ENCODE peak calls at places on chromosomes 2 and 18, in ten cellular contexts. W is K562; Z is Panc1; A is heart right ventricle; I is substantia nigra; S is CD8-positive, alpha-beta memory T cell; X is right cardiac atrium; F is CD4-positive, alpha-beta T cell; R is tibial nerve; E is MM.1S. B is an unnamed sample.

GRCh38 chr2:10680214-10680613 is 9.6 kb downstream of the NOL10 start:
- DNase-seq in I (no peak), Z (no peak), R (no peak), X (no peak), W (no peak), F (no peak), A (no peak), S (no peak), E (no peak), B (no peak)

GRCh38 chr2:9206991-9207640 is 504 bp downstream of the ASAP2 start:
- DNase-seq in Z (no peak), F (no peak), I (no peak), X (peak), W (peak), R (no peak), S (no peak), E (peak), A (no peak), B (peak)

GRCh38 chr2:47803363-47803762 is 20.4 kb downstream of the MSH6 start:
- DNase-seq in W (no peak), S (no peak), F (no peak), E (no peak), R (no peak), X (no peak), A (no peak), I (no peak), Z (no peak), B (no peak)

GRCh38 chr2:170554278-170554955 is 160.7 kb upstream of the SP5 start:
- DNase-seq in W (no peak), X (peak), S (no peak), I (no peak), R (peak), E (no peak), F (no peak), Z (no peak), A (peak), B (no peak)

GRCh38 chr2:43950383-43951008 is 45.3 kb downstream of the LRPPRC start:
- DNase-seq in A (no peak), E (peak), Z (no peak), F (no peak), W (no peak), S (peak), R (no peak), X (no peak), I (no peak), B (no peak)

GRCh38 chr18:28065031-28065792 is 111.7 kb downstream of the CDH2 start:
- DNase-seq in F (no peak), R (no peak), A (no peak), I (no peak), X (no peak), Z (no peak), W (no peak), E (no peak), S (no peak), B (no peak)

GRCh38 chr2:46825231-46825957 is 90.2 kb downstream of the MCFD2 start:
- DNase-seq in X (no peak), F (no peak), W (no peak), E (no peak), R (no peak), I (no peak), A (no peak), S (no peak), Z (no peak), B (peak)

GRCh38 chr2:14907014-14907612 is 274.6 kb downstream of the LRATD1 start:
- DNase-seq in I (no peak), W (no peak), Z (no peak), S (no peak), E (no peak), A (no peak), X (no peak), F (no peak), R (no peak), B (peak)

GRCh38 chr2:219104107-219105050 is 43.7 kb upstream of the IHH start:
- DNase-seq in F (no peak), E (peak), R (no peak), W (peak), I (no peak), Z (no peak), A (no peak), S (peak), X (no peak), B (peak)

GRCh38 chr2:96540136-96540535 is 3.6 kb downstream of the ARID5A start:
- DNase-seq in A (no peak), X (no peak), Z (no peak), R (no peak), I (no peak), E (no peak), S (no peak), F (no peak), W (no peak), B (peak)

GRCh38 chr2:212536385-212537310 is 2.0 kb downstream of the ERBB4 start:
- DNase-seq in S (no peak), Z (no peak), F (no peak), A (no peak), W (no peak), I (peak), X (peak), E (no peak), R (no peak), B (peak)

GRCh38 chr2:16615687-16616615 is 49.7 kb downstream of the CYRIA start:
- DNase-seq in A (peak), X (peak), I (peak), Z (no peak), E (no peak), F (no peak), W (no peak), S (no peak), R (no peak), B (peak)

GRCh38 chr2:38108907-38109731 is 33.2 kb upstream of the CYP1B1 start:
- DNase-seq in F (no peak), X (no peak), I (no peak), R (no peak), A (no peak), Z (no peak), S (no peak), E (no peak), W (no peak), B (no peak)
- H3K27ac ChIP-seq in F (no peak), X (no peak), I (no peak), R (peak), A (no peak), Z (peak), S (no peak), E (no peak), W (no peak), B (no peak)

GRCh38 chr2:217254111-217254510 is 394.2 kb upstream of the TNP1 start:
- DNase-seq in W (no peak), R (no peak), E (no peak), X (no peak), I (no peak), A (no peak), S (no peak), Z (no peak), F (no peak), B (no peak)

GRCh38 chr2:217249086-217249485 is 389.2 kb upstream of the TNP1 start:
- DNase-seq in W (no peak), S (no peak), X (no peak), R (no peak), E (no peak), I (no peak), Z (no peak), A (no peak), F (no peak), B (no peak)

GRCh38 chr2:217249490-217250451 is 389.9 kb upstream of the TNP1 start:
- DNase-seq in W (no peak), I (no peak), E (no peak), S (no peak), A (no peak), R (peak), F (no peak), Z (no peak), X (no peak), B (no peak)

GRCh38 chr2:217248312-217248935 is 388.6 kb upstream of the TNP1 start:
- DNase-seq in X (peak), F (no peak), A (peak), I (peak), E (no peak), Z (no peak), R (peak), W (no peak), S (no peak), B (peak)

GRCh38 chr2:217252181-217252580 is 392.3 kb upstream of the TNP1 start:
- DNase-seq in Z (no peak), R (no peak), E (no peak), I (no peak), W (no peak), S (no peak), X (no peak), A (no peak), F (no peak), B (no peak)
- H3K27ac ChIP-seq in Z (no peak), R (no peak), E (no peak), I (no peak), W (no peak), S (no peak), X (no peak), A (no peak), F (no peak), B (no peak)

GRCh38 chr18:47981320-47981719 is 50.9 kb upstream of the SMAD2 start:
- DNase-seq in A (no peak), S (no peak), Z (no peak), I (no peak), R (no peak), F (no peak), E (no peak), X (no peak), W (no peak), B (peak)
- H3K27ac ChIP-seq in A (no peak), S (no peak), Z (no peak), I (no peak), R (no peak), F (no peak), E (no peak), X (no peak), W (no peak), B (no peak)

GRCh38 chr2:30253873-30254691 is 22.7 kb downstream of the LBH start:
- DNase-seq in A (no peak), X (no peak), I (no peak), R (no peak), F (no peak), S (no peak), Z (no peak), W (peak), E (no peak), B (no peak)

GRCh38 chr2:30255026-30255425 is 23.7 kb downstream of the LBH start:
- DNase-seq in X (no peak), I (no peak), R (no peak), Z (no peak), E (no peak), W (no peak), A (no peak), F (no peak), S (no peak), B (no peak)

GRCh38 chr2:30257266-30258214 is 26.2 kb downstream of the LBH start:
- DNase-seq in S (peak), X (no peak), W (no peak), F (no peak), R (no peak), E (no peak), A (no peak), Z (no peak), I (no peak), B (no peak)

GRCh38 chr2:30254692-30255015 is 23.3 kb downstream of the LBH start:
- DNase-seq in E (no peak), A (no peak), W (no peak), Z (no peak), R (no peak), F (no peak), X (no peak), S (no peak), I (no peak), B (no peak)

GRCh38 chr2:30255466-30256408 is 24.4 kb downstream of the LBH start:
- DNase-seq in I (no peak), A (no peak), S (no peak), Z (no peak), E (no peak), R (no peak), W (no peak), F (no peak), X (no peak), B (no peak)
- H3K27ac ChIP-seq in I (no peak), A (peak), S (no peak), Z (no peak), E (no peak), R (no peak), W (no peak), F (peak), X (no peak), B (no peak)

GRCh38 chr2:239138610-239139009 is 262.2 kb downstream of the HDAC4 start:
- DNase-seq in W (no peak), E (no peak), X (no peak), Z (no peak), S (no peak), F (no peak), I (no peak), R (no peak), A (no peak), B (peak)
- H3K27ac ChIP-seq in W (no peak), E (no peak), X (no peak), Z (no peak), S (no peak), F (no peak), I (peak), R (peak), A (no peak), B (no peak)

GRCh38 chr2:12412898-12413305 is 303.8 kb upstream of the TRIB2 start:
- DNase-seq in W (no peak), R (no peak), A (no peak), Z (no peak), S (no peak), X (no peak), I (no peak), E (peak), F (peak), B (no peak)
- H3K27ac ChIP-seq in W (no peak), R (no peak), A (peak), Z (no peak), S (no peak), X (no peak), I (no peak), E (peak), F (no peak), B (no peak)

B was measured in endodermal cell.